ENCODE peak calls at places on chromosomes 3 and 15, in eight cellular contexts. E is A549; D is AG04450; Z is aorta; F is HS-27A; K is ELR; W is mammary epithelial cell; T is activated T-cell treated with anti-CD3 and anti-CD28 coated beads, Interleukin-2, amount 50 U/mL, for 4 hours. P is an unnamed sample.

GRCh38 chr3:35638640-35639250 is 580 bp upstream of the ARPP21 start:
- DNase-seq in E (no peak), D (no peak), Z (no peak), F (no peak), K (no peak), W (no peak), T (no peak), P (no peak)

GRCh38 chr15:23642413-23643044 is 5.1 kb downstream of the MAGEL2 start:
- DNase-seq in E (peak; percentile 10), D (peak; percentile 15), Z (no peak), F (peak; percentile 9), K (peak; percentile 37), W (peak; percentile 12), T (no peak), P (peak; percentile 64)

GRCh38 chr3:181797431-181797830 is 85.7 kb downstream of the SOX2 start:
- DNase-seq in E (no peak), D (no peak), Z (no peak), F (no peak), K (no peak), W (no peak), T (no peak), P (no peak)

GRCh38 chr3:160755776-160756304 is at the start of gene PPM1L:
- DNase-seq in E (peak; percentile 15), D (no peak), Z (peak; percentile 81), F (peak; percentile 3), K (peak; percentile 51), W (peak; percentile 56), T (peak; percentile 53), P (peak; percentile 60)

GRCh38 chr3:173932624-173933023 is 535.1 kb downstream of the NLGN1 start:
- DNase-seq in E (no peak), D (no peak), Z (no peak), F (no peak), K (peak; percentile 87), W (peak; percentile 32), T (no peak), P (no peak)

GRCh38 chr15:95450413-95450812 is 880.1 kb upstream of the NR2F2 start:
- DNase-seq in E (no peak), D (no peak), Z (no peak), F (no peak), K (no peak), W (peak; percentile 7), T (no peak), P (no peak)

GRCh38 chr3:72143322-72143721 is 358.4 kb upstream of the PROK2 start:
- DNase-seq in E (no peak), D (no peak), Z (no peak), F (no peak), K (peak; percentile 59), W (peak; percentile 9), T (no peak), P (no peak)

GRCh38 chr3:25563601-25564000 is 101.1 kb downstream of the TOP2B start:
- DNase-seq in E (no peak), D (no peak), Z (no peak), F (no peak), K (peak; percentile 32), W (no peak), T (no peak), P (no peak)

P was measured in psoas muscle.